ENCODE peak calls at places on chromosomes 4 and X, in four cellular contexts. O, G, Z and K are unnamed samples.

GRCh38 chr4:3702551-3703221 is 63.5 kb upstream of the ADRA2C start:
- DNase-seq in O (no peak), G (no peak), Z (no peak), K (no peak)

GRCh38 chr4:98662619-98663225 is 4.3 kb upstream of the TSPAN5 start:
- DNase-seq in O (no peak), G (peak; percentile 9), Z (no peak), K (peak; percentile 47)

GRCh38 chr4:153649572-153649991 is 34.5 kb upstream of the TLR2 start:
- DNase-seq in O (no peak), G (peak; percentile 42), Z (no peak), K (no peak)

GRCh38 chr4:10302096-10302495 is 155.1 kb downstream of the ZNF518B start:
- DNase-seq in O (no peak), G (no peak), Z (no peak), K (no peak)

GRCh38 chr4:176849076-176849475 is 56.4 kb upstream of the VEGFC start:
- DNase-seq in O (no peak), G (no peak), Z (no peak), K (no peak)

GRCh38 chr4:37977471-37978452 is 17.6 kb downstream of the PTTG2 start:
- DNase-seq in O (no peak), G (peak; percentile 55), Z (no peak), K (peak; percentile 64)

GRCh38 chr4:168059251-168059650 is 33.1 kb upstream of the ANXA10 start:
- DNase-seq in O (no peak), G (peak; percentile 72), Z (no peak), K (no peak)

GRCh38 chr4:51942833-51943215 is 77.3 kb downstream of the LRRC66 start:
- DNase-seq in O (no peak), G (no peak), Z (no peak), K (no peak)

GRCh38 chr4:178356725-178357124 is 914.5 kb upstream of the AGA start:
- DNase-seq in O (no peak), G (no peak), Z (no peak), K (no peak)

GRCh38 chr4:102761478-102761790 is 666 bp upstream of the MANBA start:
- DNase-seq in O (no peak), G (peak; percentile 2), Z (no peak), K (no peak)

GRCh38 chr4:14025891-14026290 is 398.4 kb upstream of the BOD1L1 start:
- DNase-seq in O (no peak), G (no peak), Z (no peak), K (no peak)

GRCh38 chr4:115028682-115029385 is 84.6 kb downstream of the NDST4 start:
- DNase-seq in O (no peak), G (no peak), Z (no peak), K (no peak)

GRCh38 chr4:5955856-5956255 is 62.4 kb downstream of the C4orf50 start:
- DNase-seq in O (no peak), G (no peak), Z (no peak), K (no peak)

GRCh38 chrX:70452143-70452733 is 7.6 kb downstream of the DLG3 start:
- DNase-seq in O (no peak), G (peak; percentile 17), Z (no peak), K (peak; percentile 48)

GRCh38 chr4:185911556-185912064 is 99.6 kb upstream of the SORBS2 start:
- DNase-seq in O (no peak), G (peak; percentile 4), Z (no peak), K (no peak)

GRCh38 chr4:172344266-172344772 is 531.1 kb downstream of the GALNTL6 start:
- DNase-seq in O (no peak), G (no peak), Z (no peak), K (no peak)

GRCh38 chrX:15973299-15973698 is 118.7 kb upstream of the AP1S2 start:
- DNase-seq in O (no peak), G (peak; percentile 19), Z (no peak), K (no peak)

GRCh38 chrX:77415161-77415560 is 32.0 kb upstream of the FGF16 start:
- DNase-seq in O (no peak), G (no peak), Z (no peak), K (no peak)

GRCh38 chr4:85884251-85884650 is 409.3 kb downstream of the ARHGAP24 start:
- DNase-seq in O (no peak), G (no peak), Z (no peak), K (no peak)

GRCh38 chr4:14196141-14196540 is 568.6 kb upstream of the BOD1L1 start:
- DNase-seq in O (peak; percentile 37), G (peak; percentile 69), Z (no peak), K (no peak)

GRCh38 chr4:184896868-184897715 is 71.3 kb upstream of the ACSL1 start:
- DNase-seq in O (no peak), G (no peak), Z (no peak), K (no peak)

GRCh38 chr4:55871299-55871800 is 17.9 kb downstream of the EXOC1 start:
- DNase-seq in O (no peak), G (no peak), Z (no peak), K (no peak)

GRCh38 chr4:125836597-125837195 is 521.9 kb downstream of the FAT4 start:
- DNase-seq in O (no peak), G (peak; percentile 57), Z (no peak), K (no peak)

GRCh38 chr4:73690051-73690744 is 50.2 kb upstream of the CXCL8 start:
- DNase-seq in O (no peak), G (peak; percentile 76), Z (no peak), K (no peak)

GRCh38 chrX:13115457-13115856 is 71.0 kb upstream of the FAM9C start:
- DNase-seq in O (no peak), G (no peak), Z (no peak), K (no peak)

GRCh38 chr4:148935179-148935578 is 493.0 kb upstream of the NR3C2 start:
- DNase-seq in O (no peak), G (no peak), Z (no peak), K (no peak)

GRCh38 chrX:132426695-132427281 is 62.0 kb downstream of the MBNL3 start:
- DNase-seq in O (no peak), G (peak; percentile 54), Z (no peak), K (no peak)

GRCh38 chrX:118634336-118634735 is 93.1 kb upstream of the IL13RA1 start:
- DNase-seq in O (no peak), G (no peak), Z (no peak), K (no peak)

GRCh38 chr4:183915976-183916375 is 10.9 kb downstream of the STOX2 start:
- DNase-seq in O (no peak), G (no peak), Z (no peak), K (no peak)

GRCh38 chr4:14831447-14831846 is 170.8 kb upstream of the CPEB2 start:
- DNase-seq in O (no peak), G (no peak), Z (no peak), K (no peak)

GRCh38 chr4:173044340-173044739 is 124.3 kb upstream of the GALNT7 start:
- DNase-seq in O (no peak), G (no peak), Z (no peak), K (no peak)

GRCh38 chrX:22526339-22526738 is 253.6 kb downstream of the CBLL2 start:
- DNase-seq in O (no peak), G (peak; percentile 70), Z (no peak), K (no peak)

GRCh38 chr4:21763865-21764264 is 184.7 kb downstream of the KCNIP4 start:
- DNase-seq in O (no peak), G (no peak), Z (no peak), K (no peak)

GRCh38 chr4:8548731-8549351 is 31.4 kb upstream of the GPR78 start:
- DNase-seq in O (no peak), G (no peak), Z (no peak), K (no peak)

GRCh38 chrX:10516781-10517322 is 103.5 kb downstream of the MID1 start:
- DNase-seq in O (no peak), G (no peak), Z (no peak), K (no peak)

GRCh38 chrX:66672106-66672505 is 33.2 kb upstream of the EDA2R start:
- DNase-seq in O (no peak), G (peak; percentile 17), Z (no peak), K (no peak)

GRCh38 chr4:184444953-184445309 is 29.4 kb downstream of the IRF2 start:
- DNase-seq in O (no peak), G (no peak), Z (no peak), K (peak; percentile 13)

GRCh38 chr4:47120783-47121182 is 89.4 kb downstream of the GABRB1 start:
- DNase-seq in O (no peak), G (no peak), Z (no peak), K (no peak)

GRCh38 chr4:183337833-183338232 is 15.6 kb upstream of the CLDN24 start:
- DNase-seq in O (no peak), G (no peak), Z (no peak), K (no peak)

GRCh38 chr4:155495572-155496293 is 119.0 kb upstream of the MAP9 start:
- DNase-seq in O (no peak), G (no peak), Z (no peak), K (no peak)

GRCh38 chr4:155497306-155497705 is 120.5 kb upstream of the MAP9 start:
- DNase-seq in O (no peak), G (no peak), Z (no peak), K (no peak)

GRCh38 chr4:155491336-155492131 is 114.8 kb upstream of the MAP9 start:
- DNase-seq in O (no peak), G (peak; percentile 40), Z (no peak), K (no peak)

GRCh38 chr4:155494037-155494718 is 117.4 kb upstream of the MAP9 start:
- DNase-seq in O (no peak), G (no peak), Z (no peak), K (no peak)

GRCh38 chr4:155496294-155496626 is 119.5 kb upstream of the MAP9 start:
- DNase-seq in O (no peak), G (no peak), Z (no peak), K (no peak)
- H3K4me3 ChIP-seq in O (no peak overlapping the region), G (no peak overlapping the region), Z (no peak overlapping the region), K (no peak overlapping the region)

DNA sequence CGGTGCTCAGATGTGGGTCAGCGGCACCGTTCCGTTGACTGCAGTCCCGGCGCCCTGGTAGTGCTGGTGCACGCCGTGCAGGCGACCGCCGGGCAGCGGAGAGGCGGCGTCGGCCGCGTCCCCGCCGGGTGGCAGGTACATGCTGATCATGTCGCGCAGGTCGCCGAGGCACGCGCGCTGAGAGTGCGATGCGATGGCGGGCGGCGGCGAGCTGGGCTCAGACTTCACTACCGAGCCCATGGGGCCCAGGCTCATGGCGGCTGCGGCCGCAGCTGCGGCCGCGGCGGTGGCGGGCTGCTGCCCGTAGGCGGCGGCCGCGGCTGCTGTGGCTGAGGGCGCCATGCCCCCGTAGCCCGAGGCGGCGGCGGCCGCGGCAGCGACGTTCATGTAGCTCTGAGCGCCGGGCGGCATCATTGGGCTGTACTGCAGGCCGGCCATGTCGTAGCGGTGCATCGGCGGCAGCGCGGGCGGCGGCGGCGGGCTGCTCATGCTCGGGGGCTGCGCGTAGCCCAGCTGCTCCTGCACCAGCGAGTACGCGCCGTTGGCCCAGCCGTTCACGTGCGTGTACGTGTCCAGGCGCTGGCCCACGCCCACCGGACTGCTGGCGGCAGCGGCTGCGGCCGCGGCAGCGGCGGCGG is 1.0 kb downstream of the SOX3 start:
- DNase-seq in O (no peak), G (peak; percentile 7), Z (no peak), K (no peak)
- H3K27me3 ChIP-seq in O (peaks cover 24% of the 10 kb centered on the region), G (peaks cover 75% of the 10 kb centered on the region), Z (no peaks in the 10 kb centered on the region), K (no peaks in the 10 kb centered on the region)

GRCh38 chr4:122583906-122584305 is 37.0 kb downstream of the IL21 start:
- DNase-seq in O (no peak), G (peak; percentile 21), Z (no peak), K (no peak)
- H3K4me3 ChIP-seq in O (no peak overlapping the region), G (no peak overlapping the region), Z (no peak overlapping the region), K (no peak overlapping the region)

DNA sequence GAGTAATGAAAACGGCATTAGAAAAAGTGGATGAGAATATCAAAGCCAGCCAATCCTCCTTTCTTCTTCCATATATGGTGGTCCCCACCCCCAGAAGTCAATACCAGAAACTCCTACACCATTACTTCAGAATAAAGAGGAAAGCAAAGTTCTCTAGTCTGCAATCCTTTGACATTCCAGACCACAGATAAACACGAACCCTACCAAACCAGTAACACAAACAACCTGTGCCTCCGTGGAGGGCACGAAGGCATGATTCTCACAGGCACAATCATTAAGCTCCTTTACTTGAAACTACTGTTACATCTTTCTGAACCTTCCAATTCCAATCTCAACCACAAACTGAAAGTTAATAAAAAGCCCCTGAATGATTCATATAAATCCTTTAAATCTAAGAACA is 16.3 kb downstream of the MAML3 start:
- DNase-seq in O (no peak), G (peak; percentile 59), Z (no peak), K (no peak)
- H3K27me3 ChIP-seq in O (no peaks in the 10 kb centered on the region), G (no peaks in the 10 kb centered on the region), Z (no peaks in the 10 kb centered on the region), K (no peaks in the 10 kb centered on the region)